ENCODE peak calls at places on chromosomes 5 and 9, in four cellular contexts. W, Y, U and F are unnamed samples.

GRCh38 chr5:132102101-132102701 is 28.6 kb downstream of the CSF2 start:
- DNase-seq in W (no peak), Y (no peak), U (no peak), F (no peak)

GRCh38 chr5:154410786-154411185 is 35.0 kb upstream of the SAP30L start:
- DNase-seq in W (no peak), Y (no peak), U (no peak), F (no peak)

GRCh38 chr9:106420511-106420944 is 442.4 kb upstream of the ZNF462 start:
- DNase-seq in W (no peak), Y (no peak), U (no peak), F (no peak)

GRCh38 chr9:137428311-137428630 is 5.1 kb downstream of the NOXA1 start:
- DNase-seq in W (no peak), Y (no peak), U (no peak), F (no peak)

GRCh38 chr9:79542735-79543504 is 28.8 kb upstream of the TLE4 start:
- DNase-seq in W (peak), Y (no peak), U (no peak), F (no peak)

GRCh38 chr9:21936161-21936560 is 58.0 kb downstream of the CDKN2A start:
- DNase-seq in W (no peak), Y (no peak), U (no peak), F (no peak)

GRCh38 chr5:15694694-15695093 is 194.7 kb downstream of the FBXL7 start:
- DNase-seq in W (no peak), Y (no peak), U (no peak), F (no peak)

GRCh38 chr9:134177186-134177585 is 12.8 kb upstream of the RNU6ATAC start:
- DNase-seq in W (no peak), Y (no peak), U (no peak), F (no peak)

GRCh38 chr5:166845044-166845443 is 1446.4 kb upstream of the WWC1 start:
- DNase-seq in W (no peak), Y (peak), U (no peak), F (no peak)